ENCODE peak calls at places on chromosomes 13 and 19, in four cellular contexts. One of them, this sample, is unnamed.

GRCh38 chr13:95341441-95341840 is 40.2 kb upstream of the ABCC4 start:
- DNase-seq in progenitor cell of endocrine pancreas: no peak
- DNase-seq in AG09309: peak; percentile 23
- DNase-seq in cardiac fibroblast: peak; percentile 15
- DNase-seq in this sample: no peak

GRCh38 chr13:30827578-30827925 is 78.5 kb upstream of the MEDAG start:
- DNase-seq in progenitor cell of endocrine pancreas: no peak
- DNase-seq in AG09309: no peak
- DNase-seq in cardiac fibroblast: no peak
- DNase-seq in this sample: no peak

GRCh38 chr13:57970404-57970803 is 338.9 kb downstream of the PCDH17 start:
- DNase-seq in progenitor cell of endocrine pancreas: no peak
- DNase-seq in AG09309: no peak
- DNase-seq in cardiac fibroblast: no peak
- DNase-seq in this sample: no peak

GRCh38 chr19:29396925-29397324 is 128.9 kb upstream of the VSTM2B start:
- DNase-seq in progenitor cell of endocrine pancreas: no peak
- DNase-seq in AG09309: no peak
- DNase-seq in cardiac fibroblast: no peak
- DNase-seq in this sample: no peak

GRCh38 chr13:113192902-113193301 is 15.6 kb downstream of the PCID2 start:
- DNase-seq in progenitor cell of endocrine pancreas: no peak
- DNase-seq in AG09309: peak; percentile 61
- DNase-seq in cardiac fibroblast: peak; percentile 77
- DNase-seq in this sample: no peak

GRCh38 chr13:72025836-72026235 is 158.8 kb upstream of the DACH1 start:
- DNase-seq in progenitor cell of endocrine pancreas: no peak
- DNase-seq in AG09309: no peak
- DNase-seq in cardiac fibroblast: no peak
- DNase-seq in this sample: no peak

GRCh38 chr13:30577381-30577780 is 40.3 kb upstream of the USPL1 start:
- DNase-seq in progenitor cell of endocrine pancreas: no peak
- DNase-seq in AG09309: peak; percentile 81
- DNase-seq in cardiac fibroblast: peak; percentile 78
- DNase-seq in this sample: no peak

GRCh38 chr13:32262165-32262564 is 53.0 kb downstream of the ZAR1L start:
- DNase-seq in progenitor cell of endocrine pancreas: no peak
- DNase-seq in AG09309: no peak
- DNase-seq in cardiac fibroblast: no peak
- DNase-seq in this sample: no peak

GRCh38 chr13:36712785-36713184 is 39.0 kb downstream of the SERTM1 start:
- DNase-seq in progenitor cell of endocrine pancreas: no peak
- DNase-seq in AG09309: peak; percentile 24
- DNase-seq in cardiac fibroblast: peak; percentile 26
- DNase-seq in this sample: no peak

GRCh38 chr19:4870025-4870700 is 2.7 kb upstream of the PLIN3 start:
- DNase-seq in progenitor cell of endocrine pancreas: no peak
- DNase-seq in AG09309: peak; percentile 77
- DNase-seq in cardiac fibroblast: peak; percentile 94
- DNase-seq in this sample: no peak

GRCh38 chr13:109383683-109384082 is 402.7 kb downstream of the IRS2 start:
- DNase-seq in progenitor cell of endocrine pancreas: no peak
- DNase-seq in AG09309: peak; percentile 29
- DNase-seq in cardiac fibroblast: peak; percentile 31
- DNase-seq in this sample: no peak

GRCh38 chr19:49316284-49316683 is 8.7 kb downstream of the SLC6A16 start:
- DNase-seq in progenitor cell of endocrine pancreas: no peak
- DNase-seq in AG09309: no peak
- DNase-seq in cardiac fibroblast: no peak
- DNase-seq in this sample: no peak

GRCh38 chr13:111862836-111863815 is 203.8 kb upstream of the SOX1 start:
- DNase-seq in progenitor cell of endocrine pancreas: no peak
- DNase-seq in AG09309: no peak
- DNase-seq in cardiac fibroblast: no peak
- DNase-seq in this sample: no peak

DNA sequence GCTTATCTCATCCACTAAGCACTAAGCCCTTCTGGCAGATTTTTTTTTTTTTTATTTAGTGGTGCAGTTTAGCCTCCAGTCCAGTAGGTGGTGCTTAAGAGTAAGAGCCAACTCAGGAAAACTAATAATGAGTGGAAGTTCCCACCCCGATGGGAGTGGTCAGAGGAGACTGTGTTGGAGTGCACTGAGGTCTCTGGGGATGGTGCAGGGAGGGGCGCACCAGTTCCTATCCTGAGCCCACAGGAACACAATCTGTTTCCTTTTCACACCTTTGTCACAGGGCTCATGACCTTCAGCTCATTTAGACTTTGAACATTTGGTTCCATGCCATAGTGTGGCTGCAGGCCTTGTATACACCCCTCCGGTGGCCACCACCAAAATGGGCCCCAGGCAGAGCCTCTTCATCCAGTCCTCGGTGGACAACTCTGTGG is 367.4 kb downstream of the SPRY2 start:
- DNase-seq in progenitor cell of endocrine pancreas: no peak
- DNase-seq in AG09309: no peak
- DNase-seq in cardiac fibroblast: no peak
- DNase-seq in this sample: no peak
- TF ChIP-seq CTCF in progenitor cell of endocrine pancreas: peak; percentile 32
- TF ChIP-seq CTCF in AG09309: peak; percentile 40
- TF ChIP-seq CTCF in cardiac fibroblast: peak; percentile 58
- TF ChIP-seq CTCF in this sample: peak; percentile 43

GRCh38 chr13:26133286-26133685 is 81.5 kb upstream of the SHISA2 start:
- DNase-seq in progenitor cell of endocrine pancreas: no peak
- DNase-seq in AG09309: no peak
- DNase-seq in cardiac fibroblast: peak; percentile 13
- DNase-seq in this sample: no peak

GRCh38 chr13:26128676-26129075 is 76.9 kb upstream of the SHISA2 start:
- DNase-seq in progenitor cell of endocrine pancreas: no peak
- DNase-seq in AG09309: no peak
- DNase-seq in cardiac fibroblast: no peak
- DNase-seq in this sample: no peak

GRCh38 chr13:26133851-26134250 is 82.0 kb upstream of the SHISA2 start:
- DNase-seq in progenitor cell of endocrine pancreas: no peak
- DNase-seq in AG09309: no peak
- DNase-seq in cardiac fibroblast: peak; percentile 15
- DNase-seq in this sample: no peak

DNA sequence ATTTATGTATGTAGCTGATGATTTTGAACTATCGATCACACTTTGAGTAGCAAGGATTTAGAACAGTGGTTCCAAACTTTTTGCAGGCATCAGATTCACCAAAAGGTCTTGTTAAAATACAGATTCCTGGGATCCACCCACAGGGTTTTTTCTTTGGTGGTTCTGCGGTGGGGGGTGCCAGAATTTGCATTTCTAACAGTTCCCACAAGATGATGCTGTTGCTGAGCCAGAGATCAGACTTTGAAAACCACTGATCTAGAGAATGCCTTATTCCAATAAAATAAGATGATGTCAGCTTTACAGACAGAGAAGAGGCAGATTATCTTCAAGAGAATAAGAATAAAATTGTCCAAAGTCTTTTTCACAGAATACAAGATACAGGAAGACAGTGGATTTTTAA is 80.9 kb upstream of the SHISA2 start:
- DNase-seq in progenitor cell of endocrine pancreas: no peak
- DNase-seq in AG09309: no peak
- DNase-seq in cardiac fibroblast: peak; percentile 30
- DNase-seq in this sample: no peak
- TF ChIP-seq CTCF in progenitor cell of endocrine pancreas: no peak
- TF ChIP-seq CTCF in AG09309: peak; percentile 33
- TF ChIP-seq CTCF in cardiac fibroblast: peak; percentile 39
- TF ChIP-seq CTCF in this sample: no peak

GRCh38 chr19:51807925-51808324 is 13.0 kb downstream of the FPR3 start:
- DNase-seq in progenitor cell of endocrine pancreas: no peak
- DNase-seq in AG09309: no peak
- DNase-seq in cardiac fibroblast: no peak
- DNase-seq in this sample: no peak

GRCh38 chr19:51807111-51807701 is 12.2 kb downstream of the FPR3 start:
- DNase-seq in progenitor cell of endocrine pancreas: no peak
- DNase-seq in AG09309: no peak
- DNase-seq in cardiac fibroblast: peak; percentile 58
- DNase-seq in this sample: no peak

GRCh38 chr19:51810228-51810627 is 15.3 kb downstream of the FPR3 start:
- DNase-seq in progenitor cell of endocrine pancreas: no peak
- DNase-seq in AG09309: no peak
- DNase-seq in cardiac fibroblast: peak; percentile 66
- DNase-seq in this sample: no peak

GRCh38 chr19:51809787-51810186 is 14.8 kb downstream of the FPR3 start:
- DNase-seq in progenitor cell of endocrine pancreas: no peak
- DNase-seq in AG09309: no peak
- DNase-seq in cardiac fibroblast: peak; percentile 85
- DNase-seq in this sample: no peak

DNA sequence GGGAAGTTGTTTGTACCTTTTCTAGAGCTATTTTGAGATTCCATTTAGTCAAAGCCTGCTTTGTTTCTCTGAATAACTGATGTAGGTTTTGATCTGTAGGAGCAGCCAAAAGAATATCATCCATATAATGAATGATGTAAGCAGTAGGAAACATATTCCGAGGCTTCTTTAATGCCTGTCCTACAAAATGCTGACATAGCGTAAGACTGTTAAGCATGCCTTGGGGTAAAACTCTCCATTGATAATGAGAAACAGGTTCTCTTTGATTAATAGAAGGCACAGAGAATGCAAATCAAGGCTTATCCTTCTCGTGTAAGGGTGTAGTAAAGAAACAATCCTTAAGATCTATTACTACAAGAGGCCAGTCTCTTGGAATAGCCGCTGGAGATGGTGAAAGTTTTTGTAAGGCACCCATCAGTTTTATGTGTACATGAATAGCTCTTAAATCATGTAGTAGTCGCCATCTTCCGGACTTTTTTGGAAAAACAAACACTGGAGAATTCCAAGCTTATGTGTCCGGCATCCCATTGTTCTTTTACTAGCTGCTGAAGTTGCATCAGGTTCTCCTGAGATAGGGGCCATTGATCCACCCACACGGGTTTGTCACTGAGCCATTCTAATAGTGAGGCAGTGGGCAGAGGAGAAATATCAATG is 13.5 kb downstream of the FPR3 start:
- DNase-seq in progenitor cell of endocrine pancreas: no peak
- DNase-seq in AG09309: peak; percentile 62
- DNase-seq in cardiac fibroblast: peak; percentile 90
- DNase-seq in this sample: no peak
- TF ChIP-seq CTCF in progenitor cell of endocrine pancreas: no peak
- TF ChIP-seq CTCF in AG09309: peak; percentile 42
- TF ChIP-seq CTCF in cardiac fibroblast: peak; percentile 26
- TF ChIP-seq CTCF in this sample: no peak

GRCh38 chr19:1619094-1619439 is 13.8 kb upstream of the UQCR11 start:
- DNase-seq in progenitor cell of endocrine pancreas: no peak
- DNase-seq in AG09309: no peak
- DNase-seq in cardiac fibroblast: no peak
- DNase-seq in this sample: no peak

GRCh38 chr19:1619703-1620102 is 14.4 kb upstream of the UQCR11 start:
- DNase-seq in progenitor cell of endocrine pancreas: no peak
- DNase-seq in AG09309: no peak
- DNase-seq in cardiac fibroblast: no peak
- DNase-seq in this sample: no peak

GRCh38 chr19:1616396-1616795 is 11.1 kb upstream of the UQCR11 start:
- DNase-seq in progenitor cell of endocrine pancreas: no peak
- DNase-seq in AG09309: no peak
- DNase-seq in cardiac fibroblast: peak; percentile 81
- DNase-seq in this sample: no peak

GRCh38 chr19:1616875-1617274 is 11.6 kb upstream of the UQCR11 start:
- DNase-seq in progenitor cell of endocrine pancreas: no peak
- DNase-seq in AG09309: no peak
- DNase-seq in cardiac fibroblast: no peak
- DNase-seq in this sample: no peak

GRCh38 chr19:1618157-1619093 is 13.2 kb upstream of the UQCR11 start:
- DNase-seq in progenitor cell of endocrine pancreas: no peak
- DNase-seq in AG09309: no peak
- DNase-seq in cardiac fibroblast: peak; percentile 21
- DNase-seq in this sample: no peak
- TF ChIP-seq CTCF in progenitor cell of endocrine pancreas: peak; percentile 51
- TF ChIP-seq CTCF in AG09309: peak; percentile 45
- TF ChIP-seq CTCF in cardiac fibroblast: peak; percentile 37
- TF ChIP-seq CTCF in this sample: peak; percentile 41

DNA sequence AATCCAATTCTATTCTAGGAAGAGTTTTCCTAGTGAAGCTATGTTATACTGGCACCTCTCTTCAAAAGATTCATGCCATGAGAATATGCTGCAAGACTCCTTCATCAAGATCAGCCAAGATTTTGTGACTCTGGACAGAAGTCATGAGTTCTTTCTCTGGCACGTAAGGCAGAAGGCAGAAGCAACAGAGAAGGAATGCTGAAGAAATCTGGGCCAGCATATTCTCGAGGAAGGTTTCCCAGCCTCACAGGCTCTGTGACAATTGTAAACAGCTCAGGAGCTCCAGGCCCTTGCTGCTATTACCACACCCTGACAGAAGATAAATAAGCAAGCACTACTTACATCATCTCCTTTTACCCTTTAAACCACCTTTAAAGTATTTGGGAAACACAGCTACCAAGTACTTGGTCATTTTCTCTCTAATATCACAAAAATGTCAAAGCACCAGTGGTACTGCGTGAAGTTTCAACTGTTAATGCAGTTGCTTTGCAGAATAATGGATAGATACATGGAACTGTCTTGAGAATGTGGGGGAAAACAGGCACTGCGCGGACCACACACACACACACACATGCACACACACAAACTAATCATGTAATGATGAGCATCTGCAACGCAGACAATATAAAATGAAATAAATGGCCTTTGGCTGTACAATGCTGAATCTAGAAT is 55.4 kb downstream of the INTS6 start:
- DNase-seq in progenitor cell of endocrine pancreas: no peak
- DNase-seq in AG09309: peak; percentile 37
- DNase-seq in cardiac fibroblast: peak; percentile 71
- DNase-seq in this sample: peak; percentile 54
- TF ChIP-seq CTCF in progenitor cell of endocrine pancreas: no peak
- TF ChIP-seq CTCF in AG09309: no peak
- TF ChIP-seq CTCF in cardiac fibroblast: no peak
- TF ChIP-seq CTCF in this sample: no peak

This sample was measured in breast epithelium.